ENCODE peak calls at places on chromosome 4, in four cellular contexts. One of them, this sample, is unnamed.

GRCh38 chr4:43047044-43047443 is 154.5 kb downstream of the GRXCR1 start:
- DNase-seq in PC-9: no peak
- DNase-seq in GM12865: peak
- DNase-seq in kidney: no peak
- DNase-seq in this sample: no peak

GRCh38 chr4:142656178-142656577 is 189.9 kb downstream of the INPP4B start:
- DNase-seq in PC-9: peak
- DNase-seq in GM12865: no peak
- DNase-seq in kidney: no peak
- DNase-seq in this sample: no peak

GRCh38 chr4:89837385-89837995 is 529 bp upstream of the SNCA start:
- DNase-seq in PC-9: no peak
- DNase-seq in GM12865: no peak
- DNase-seq in kidney: peak
- DNase-seq in this sample: no peak

GRCh38 chr4:59223292-59223941 is 1976.7 kb upstream of the ADGRL3 start:
- DNase-seq in PC-9: no peak
- DNase-seq in GM12865: no peak
- DNase-seq in kidney: no peak
- DNase-seq in this sample: no peak

GRCh38 chr4:38488891-38489861 is 174.8 kb upstream of the KLF3 start:
- DNase-seq in PC-9: no peak
- DNase-seq in GM12865: no peak
- DNase-seq in kidney: no peak
- DNase-seq in this sample: no peak

GRCh38 chr4:113784497-113785254 is 23.1 kb upstream of the CAMK2D start:
- DNase-seq in PC-9: no peak
- DNase-seq in GM12865: no peak
- DNase-seq in kidney: no peak
- DNase-seq in this sample: no peak

GRCh38 chr4:175539498-175539897 is 272.6 kb downstream of the GPM6A start:
- DNase-seq in PC-9: no peak
- DNase-seq in GM12865: no peak
- DNase-seq in kidney: no peak
- DNase-seq in this sample: no peak

GRCh38 chr4:65791111-65791806 is 121.0 kb upstream of the EPHA5 start:
- DNase-seq in PC-9: no peak
- DNase-seq in GM12865: no peak
- DNase-seq in kidney: no peak
- DNase-seq in this sample: no peak

GRCh38 chr4:2671267-2671895 is 84.8 kb downstream of the TNIP2 start:
- DNase-seq in PC-9: peak
- DNase-seq in GM12865: no peak
- DNase-seq in kidney: no peak
- DNase-seq in this sample: peak

GRCh38 chr4:173736840-173737239 is 206.8 kb upstream of the HAND2 start:
- DNase-seq in PC-9: no peak
- DNase-seq in GM12865: no peak
- DNase-seq in kidney: no peak
- DNase-seq in this sample: no peak

GRCh38 chr4:182874158-182874855 is 42.9 kb downstream of the DCTD start:
- DNase-seq in PC-9: no peak
- DNase-seq in GM12865: no peak
- DNase-seq in kidney: no peak
- DNase-seq in this sample: no peak

GRCh38 chr4:124322234-124322831 is 390.2 kb downstream of the ANKRD50 start:
- DNase-seq in PC-9: no peak
- DNase-seq in GM12865: peak
- DNase-seq in kidney: no peak
- DNase-seq in this sample: no peak

GRCh38 chr4:113131621-113132020 is 82.2 kb downstream of the ANK2 start:
- DNase-seq in PC-9: no peak
- DNase-seq in GM12865: no peak
- DNase-seq in kidney: no peak
- DNase-seq in this sample: no peak

GRCh38 chr4:9901262-9901661 is 119.8 kb downstream of the DRD5 start:
- DNase-seq in PC-9: no peak
- DNase-seq in GM12865: no peak
- DNase-seq in kidney: no peak
- DNase-seq in this sample: no peak

GRCh38 chr4:72984351-72984750 is 85.2 kb downstream of the COX18 start:
- DNase-seq in PC-9: no peak
- DNase-seq in GM12865: no peak
- DNase-seq in kidney: no peak
- DNase-seq in this sample: no peak

GRCh38 chr4:41304221-41304620 is 47.5 kb downstream of the UCHL1 start:
- DNase-seq in PC-9: no peak
- DNase-seq in GM12865: no peak
- DNase-seq in kidney: no peak
- DNase-seq in this sample: no peak

GRCh38 chr4:2432004-2432403 is 13.2 kb downstream of the CFAP99 start:
- DNase-seq in PC-9: no peak
- DNase-seq in GM12865: no peak
- DNase-seq in kidney: no peak
- DNase-seq in this sample: no peak

GRCh38 chr4:86834901-86835300 is 14.3 kb downstream of the SLC10A6 start:
- DNase-seq in PC-9: no peak
- DNase-seq in GM12865: no peak
- DNase-seq in kidney: no peak
- DNase-seq in this sample: no peak

GRCh38 chr4:78078101-78078500 is 21.0 kb downstream of the FRAS1 start:
- DNase-seq in PC-9: no peak
- DNase-seq in GM12865: no peak
- DNase-seq in kidney: no peak
- DNase-seq in this sample: no peak

DNA sequence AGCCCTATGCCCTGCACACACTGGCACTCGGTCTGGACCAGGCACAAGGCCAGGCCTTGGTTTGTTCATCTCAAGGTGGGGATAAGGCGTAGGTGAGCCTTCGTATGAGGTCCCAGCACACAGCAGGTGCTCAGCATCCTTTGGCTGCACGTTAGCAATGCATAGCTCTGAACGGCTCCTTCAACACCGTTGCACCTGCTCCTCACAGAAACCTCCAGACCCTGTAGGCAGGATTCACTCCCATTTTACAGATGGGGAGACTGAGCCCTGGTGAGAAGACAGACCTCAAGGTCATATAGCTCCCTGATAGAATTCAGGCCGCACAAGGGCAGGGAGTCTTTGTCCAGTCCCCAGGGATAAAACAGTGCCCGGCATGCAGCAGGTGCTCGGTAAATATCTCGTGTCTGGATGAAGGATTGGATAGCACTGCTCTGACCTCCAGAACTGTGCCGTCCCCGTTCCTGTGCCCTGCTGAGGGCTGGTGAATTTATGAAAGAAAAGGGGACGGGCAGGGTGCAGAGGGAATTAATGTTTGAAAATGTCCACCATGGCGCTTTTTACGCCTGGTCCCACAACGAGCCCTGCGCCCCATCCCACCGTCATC is 2.4 kb downstream of the PPP2R2C start:
- DNase-seq in PC-9: no peak
- DNase-seq in GM12865: no peak
- DNase-seq in kidney: no peak
- DNase-seq in this sample: no peak
- H3K4me3 ChIP-seq in PC-9: peak
- H3K4me3 ChIP-seq in GM12865: no peak
- H3K4me3 ChIP-seq in kidney: no peak
- H3K4me3 ChIP-seq in this sample: peak

GRCh38 chr4:55395218-55395528 is 584 bp upstream of the TMEM165 start:
- DNase-seq in PC-9: no peak
- DNase-seq in GM12865: no peak
- DNase-seq in kidney: no peak
- DNase-seq in this sample: no peak
- TF ChIP-seq CTCF in PC-9: no peak
- TF ChIP-seq CTCF in GM12865: no peak
- TF ChIP-seq CTCF in kidney: peak
- TF ChIP-seq CTCF in this sample: no peak

DNA sequence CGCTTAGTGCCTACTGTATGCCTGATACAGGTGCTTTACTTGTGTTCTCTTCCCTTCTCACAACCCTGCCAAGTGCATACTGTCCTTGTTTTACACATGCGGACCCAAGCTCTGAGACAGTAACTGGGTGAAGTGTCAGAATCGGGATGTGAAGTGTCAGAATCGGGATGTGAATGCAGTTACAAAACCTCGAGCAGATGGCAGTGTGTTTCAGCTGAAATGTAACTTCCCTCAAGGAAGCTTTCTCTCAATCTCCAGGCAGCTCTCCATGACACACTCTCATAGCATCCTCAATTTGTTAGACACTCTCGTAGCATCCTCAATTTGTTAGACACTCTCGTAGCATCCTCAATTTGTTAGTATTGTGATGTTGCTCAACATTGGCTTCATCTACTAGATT is 1.0 kb upstream of the HPSE start:
- DNase-seq in PC-9: no peak
- DNase-seq in GM12865: no peak
- DNase-seq in kidney: no peak
- DNase-seq in this sample: no peak
- H3K4me3 ChIP-seq in PC-9: peak
- H3K4me3 ChIP-seq in GM12865: no peak
- H3K4me3 ChIP-seq in kidney: no peak
- H3K4me3 ChIP-seq in this sample: no peak

DNA sequence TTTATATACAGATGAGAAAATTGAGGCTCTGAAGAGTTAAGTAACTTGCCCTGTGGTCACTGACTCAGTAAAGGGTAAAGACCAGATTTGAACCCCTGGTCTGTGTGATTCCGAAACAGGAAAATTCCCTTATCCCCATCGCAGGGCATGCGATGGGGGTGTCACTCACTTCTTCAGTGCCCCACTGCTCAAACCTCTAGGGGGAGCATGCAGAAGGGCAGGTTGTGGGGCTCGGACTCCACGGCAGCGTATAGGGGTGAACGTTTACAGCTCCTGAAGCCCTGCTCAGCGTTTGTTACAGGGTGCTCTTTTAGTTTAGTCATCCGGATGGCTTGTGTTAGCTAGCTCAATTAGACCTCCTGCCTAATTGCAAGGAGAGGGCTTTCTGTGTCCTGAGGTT is 3.7 kb upstream of the EXOC1 start:
- DNase-seq in PC-9: no peak
- DNase-seq in GM12865: no peak
- DNase-seq in kidney: no peak
- DNase-seq in this sample: no peak
- TF ChIP-seq CTCF in PC-9: no peak
- TF ChIP-seq CTCF in GM12865: no peak
- TF ChIP-seq CTCF in kidney: no peak
- TF ChIP-seq CTCF in this sample: no peak

This sample was measured in LNCaP clone FGC.